ENCODE peak calls at places on chromosome 7, in four cellular contexts. One of them, this sample, is unnamed. For H3K4me1, the result is how much of the 10 kb centered on the place peaks cover.

GRCh38 chr7:20280475-20281351 is 50.0 kb upstream of the ITGB8 start:
- DNase-seq in MM.1S: no peak
- DNase-seq in GM23248: peak
- DNase-seq in SK-N-SH: peak
- DNase-seq in this sample: no peak

GRCh38 chr7:83547526-83547925 is 101.4 kb downstream of the SEMA3E start:
- DNase-seq in MM.1S: peak
- DNase-seq in GM23248: peak
- DNase-seq in SK-N-SH: peak
- DNase-seq in this sample: no peak

GRCh38 chr7:128137096-128137655 is 103.9 kb upstream of the LEP start:
- DNase-seq in MM.1S: no peak
- DNase-seq in GM23248: peak
- DNase-seq in SK-N-SH: no peak
- DNase-seq in this sample: no peak

GRCh38 chr7:16684935-16685334 is 39.0 kb downstream of the BZW2 start:
- DNase-seq in MM.1S: no peak
- DNase-seq in SK-N-SH: no peak
- DNase-seq in GM23248: no peak
- DNase-seq in this sample: no peak

GRCh38 chr7:130878785-130879184 is 144.8 kb upstream of the KLF14 start:
- DNase-seq in GM23248: no peak
- DNase-seq in MM.1S: no peak
- DNase-seq in SK-N-SH: no peak
- DNase-seq in this sample: no peak

GRCh38 chr7:100509213-100509612 is 25.5 kb downstream of the NYAP1 start:
- DNase-seq in MM.1S: no peak
- DNase-seq in GM23248: peak
- DNase-seq in SK-N-SH: no peak
- DNase-seq in this sample: no peak

GRCh38 chr7:73644887-73645286 is 20.6 kb upstream of the MLXIPL start:
- DNase-seq in GM23248: no peak
- DNase-seq in MM.1S: no peak
- DNase-seq in SK-N-SH: no peak
- DNase-seq in this sample: no peak

GRCh38 chr7:158085741-158086695 is 501.6 kb downstream of the PTPRN2 start:
- DNase-seq in GM23248: no peak
- DNase-seq in SK-N-SH: peak
- DNase-seq in MM.1S: no peak
- DNase-seq in this sample: no peak

GRCh38 chr7:114051871-114052324 is 133.1 kb upstream of the PPP1R3A start:
- DNase-seq in SK-N-SH: no peak
- DNase-seq in MM.1S: no peak
- DNase-seq in GM23248: no peak
- DNase-seq in this sample: no peak

GRCh38 chr7:147861058-147861716 is 729.4 kb upstream of the C7orf33 start:
- DNase-seq in GM23248: peak
- DNase-seq in SK-N-SH: no peak
- DNase-seq in MM.1S: no peak
- DNase-seq in this sample: no peak

GRCh38 chr7:17230099-17230807 is 68.2 kb upstream of the AHR start:
- DNase-seq in GM23248: no peak
- DNase-seq in SK-N-SH: no peak
- DNase-seq in MM.1S: no peak
- DNase-seq in this sample: no peak

DNA sequence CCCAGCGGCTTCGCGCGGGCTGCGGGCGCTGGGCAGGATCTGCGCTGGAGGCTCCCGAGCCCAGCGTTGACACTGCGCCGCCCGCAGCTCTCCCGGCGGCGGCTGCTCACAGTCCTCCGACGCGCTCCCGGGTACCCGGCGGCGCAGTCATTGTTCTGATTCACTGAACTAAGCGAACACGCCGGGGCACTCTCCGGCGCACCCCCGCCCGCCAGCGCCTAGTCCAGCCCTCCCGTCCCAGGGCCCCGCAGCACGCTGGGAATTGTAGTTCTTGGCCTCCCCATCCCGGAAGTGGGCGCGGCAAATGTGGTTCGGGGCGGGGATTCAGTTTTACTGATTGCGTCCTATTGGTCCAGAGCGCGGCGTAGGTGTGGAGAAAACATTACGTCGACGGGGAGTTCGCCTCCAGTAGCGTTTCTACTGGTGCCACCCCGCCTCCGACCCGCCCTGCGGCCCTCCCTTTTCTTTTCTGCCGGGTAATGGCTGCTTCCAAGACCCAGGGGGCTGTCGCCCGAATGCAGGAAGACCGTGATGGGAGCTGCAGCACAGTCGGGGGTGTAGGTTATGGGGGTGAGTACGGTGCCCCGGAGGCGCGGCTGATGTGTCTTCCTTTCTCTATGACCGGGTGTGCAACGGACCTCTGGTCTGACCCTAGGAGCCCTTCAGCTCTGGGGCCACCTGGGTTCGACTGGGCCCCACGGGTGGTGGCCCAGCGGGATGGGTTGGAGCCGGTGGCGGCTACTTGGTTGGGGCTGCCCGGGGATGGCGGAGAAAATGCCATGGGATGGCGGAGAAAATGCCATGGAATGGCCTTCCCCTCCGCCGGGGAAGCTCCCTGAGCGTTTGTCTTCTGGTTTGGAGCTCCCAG is at the start of the genes DOCK4 and ZNF277:
- DNase-seq in MM.1S: peak
- DNase-seq in SK-N-SH: peak
- DNase-seq in GM23248: peak
- DNase-seq in this sample: peak
- H3K4me2 ChIP-seq in MM.1S: peak
- H3K4me2 ChIP-seq in SK-N-SH: peak
- H3K4me2 ChIP-seq in GM23248: peak
- H3K4me2 ChIP-seq in this sample: peak

GRCh38 chr7:13801669-13802068 is 187.8 kb downstream of the ETV1 start:
- DNase-seq in MM.1S: no peak
- DNase-seq in GM23248: no peak
- DNase-seq in SK-N-SH: no peak
- DNase-seq in this sample: no peak

GRCh38 chr7:13797545-13797944 is 191.9 kb downstream of the ETV1 start:
- DNase-seq in MM.1S: no peak
- DNase-seq in SK-N-SH: no peak
- DNase-seq in GM23248: no peak
- DNase-seq in this sample: no peak

GRCh38 chr7:13802651-13803050 is 186.8 kb downstream of the ETV1 start:
- DNase-seq in GM23248: no peak
- DNase-seq in SK-N-SH: no peak
- DNase-seq in MM.1S: no peak
- DNase-seq in this sample: no peak

GRCh38 chr7:13800694-13801448 is 188.6 kb downstream of the ETV1 start:
- DNase-seq in MM.1S: no peak
- DNase-seq in SK-N-SH: no peak
- DNase-seq in GM23248: peak
- DNase-seq in this sample: no peak

DNA sequence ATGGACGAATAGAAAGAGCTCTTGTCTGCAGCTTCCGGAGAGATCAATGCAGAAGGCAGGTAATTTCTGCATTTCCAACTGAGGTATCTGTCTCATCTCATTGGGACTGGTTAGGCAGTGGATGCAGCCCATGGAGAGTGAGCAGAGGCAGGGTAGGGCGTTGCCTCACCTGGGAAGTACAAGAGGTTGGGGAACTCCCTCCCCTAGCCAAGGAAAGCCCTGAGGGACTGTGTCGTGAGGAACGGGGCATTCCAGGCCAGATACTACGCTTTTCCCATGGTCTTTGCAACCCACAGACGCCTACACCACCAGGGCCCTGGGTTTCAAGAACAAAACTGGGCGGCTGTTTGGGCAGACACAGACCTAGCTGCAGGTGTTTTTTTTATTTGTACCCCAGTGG is 186.3 kb downstream of the ETV1 start:
- DNase-seq in GM23248: no peak
- DNase-seq in SK-N-SH: no peak
- DNase-seq in MM.1S: no peak
- DNase-seq in this sample: no peak
- H3K4me1 ChIP-seq in GM23248: under half
- H3K4me1 ChIP-seq in SK-N-SH: under half
- H3K4me1 ChIP-seq in MM.1S: under half
- H3K4me1 ChIP-seq in this sample: under half

GRCh38 chr7:78299088-78299487 is 500.5 kb downstream of the PHTF2 start:
- DNase-seq in MM.1S: no peak
- DNase-seq in SK-N-SH: no peak
- DNase-seq in GM23248: peak
- DNase-seq in this sample: no peak

GRCh38 chr7:78296036-78296435 is 497.5 kb downstream of the PHTF2 start:
- DNase-seq in GM23248: peak
- DNase-seq in MM.1S: no peak
- DNase-seq in SK-N-SH: no peak
- DNase-seq in this sample: no peak

GRCh38 chr7:78306631-78307030 is 508.1 kb downstream of the PHTF2 start:
- DNase-seq in SK-N-SH: no peak
- DNase-seq in MM.1S: no peak
- DNase-seq in GM23248: no peak
- DNase-seq in this sample: no peak

GRCh38 chr7:78296689-78297371 is 498.3 kb downstream of the PHTF2 start:
- DNase-seq in SK-N-SH: no peak
- DNase-seq in MM.1S: no peak
- DNase-seq in GM23248: no peak
- DNase-seq in this sample: no peak

GRCh38 chr7:78301361-78301760 is 502.8 kb downstream of the PHTF2 start:
- DNase-seq in MM.1S: no peak
- DNase-seq in SK-N-SH: no peak
- DNase-seq in GM23248: peak
- DNase-seq in this sample: no peak
- TF ChIP-seq EZH2phosphoT487 in MM.1S: no peak
- TF ChIP-seq EZH2phosphoT487 in SK-N-SH: no peak
- TF ChIP-seq EZH2phosphoT487 in GM23248: no peak
- TF ChIP-seq EZH2phosphoT487 in this sample: no peak

GRCh38 chr7:135662123-135662372 is 266 bp upstream of the STMP1 start:
- DNase-seq in SK-N-SH: no peak
- DNase-seq in MM.1S: no peak
- DNase-seq in GM23248: no peak
- DNase-seq in this sample: no peak

GRCh38 chr7:135666156-135666555 is 3.8 kb downstream of the STMP1 start:
- DNase-seq in GM23248: peak
- DNase-seq in SK-N-SH: no peak
- DNase-seq in MM.1S: no peak
- DNase-seq in this sample: no peak

GRCh38 chr7:135662373-135663114 is at the start of gene STMP1:
- DNase-seq in GM23248: peak
- DNase-seq in SK-N-SH: peak
- DNase-seq in MM.1S: peak
- DNase-seq in this sample: peak

GRCh38 chr7:135665072-135665471 is 2.8 kb downstream of the STMP1 start:
- DNase-seq in SK-N-SH: no peak
- DNase-seq in GM23248: no peak
- DNase-seq in MM.1S: no peak
- DNase-seq in this sample: no peak

DNA sequence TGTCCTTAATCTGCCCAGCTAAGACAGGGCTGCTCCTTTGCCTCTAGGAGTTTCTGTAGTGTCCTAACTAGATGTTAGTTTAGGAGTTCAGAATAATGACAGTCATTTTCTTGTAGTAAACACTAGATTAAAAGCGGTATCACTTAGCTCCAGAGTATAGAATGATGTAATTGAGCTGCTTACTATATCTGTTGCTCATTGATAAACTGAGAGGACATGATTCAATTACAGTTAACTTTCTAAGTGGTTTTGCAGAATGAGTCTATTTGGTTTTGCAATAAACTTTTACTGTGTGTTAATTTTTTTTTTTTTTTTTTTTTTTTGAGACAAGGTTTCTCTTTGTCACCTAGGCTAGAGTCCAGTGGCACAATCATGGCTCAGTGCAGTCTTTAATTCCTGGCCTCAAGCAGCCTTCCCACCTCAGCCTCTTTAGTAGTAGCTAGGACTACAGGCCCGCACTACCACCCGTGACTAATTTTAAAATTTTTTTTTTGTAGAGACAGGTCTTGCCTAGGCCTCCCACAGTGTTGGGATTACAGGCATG is 1.8 kb downstream of the STMP1 start:
- DNase-seq in MM.1S: no peak
- DNase-seq in SK-N-SH: no peak
- DNase-seq in GM23248: peak
- DNase-seq in this sample: no peak
- H3K4me2 ChIP-seq in MM.1S: no peak
- H3K4me2 ChIP-seq in SK-N-SH: peak
- H3K4me2 ChIP-seq in GM23248: peak
- H3K4me2 ChIP-seq in this sample: no peak

GRCh38 chr7:22865607-22865970 is 42.9 kb upstream of the TOMM7 start:
- DNase-seq in MM.1S: no peak
- DNase-seq in SK-N-SH: no peak
- DNase-seq in GM23248: peak
- DNase-seq in this sample: no peak

GRCh38 chr7:22864301-22864700 is 41.7 kb upstream of the TOMM7 start:
- DNase-seq in GM23248: peak
- DNase-seq in MM.1S: no peak
- DNase-seq in SK-N-SH: no peak
- DNase-seq in this sample: no peak

GRCh38 chr7:22866965-22867364 is 44.3 kb upstream of the TOMM7 start:
- DNase-seq in SK-N-SH: no peak
- DNase-seq in GM23248: peak
- DNase-seq in MM.1S: no peak
- DNase-seq in this sample: no peak

GRCh38 chr7:22863156-22863899 is 40.7 kb upstream of the TOMM7 start:
- DNase-seq in SK-N-SH: no peak
- DNase-seq in GM23248: no peak
- DNase-seq in MM.1S: no peak
- DNase-seq in this sample: no peak

DNA sequence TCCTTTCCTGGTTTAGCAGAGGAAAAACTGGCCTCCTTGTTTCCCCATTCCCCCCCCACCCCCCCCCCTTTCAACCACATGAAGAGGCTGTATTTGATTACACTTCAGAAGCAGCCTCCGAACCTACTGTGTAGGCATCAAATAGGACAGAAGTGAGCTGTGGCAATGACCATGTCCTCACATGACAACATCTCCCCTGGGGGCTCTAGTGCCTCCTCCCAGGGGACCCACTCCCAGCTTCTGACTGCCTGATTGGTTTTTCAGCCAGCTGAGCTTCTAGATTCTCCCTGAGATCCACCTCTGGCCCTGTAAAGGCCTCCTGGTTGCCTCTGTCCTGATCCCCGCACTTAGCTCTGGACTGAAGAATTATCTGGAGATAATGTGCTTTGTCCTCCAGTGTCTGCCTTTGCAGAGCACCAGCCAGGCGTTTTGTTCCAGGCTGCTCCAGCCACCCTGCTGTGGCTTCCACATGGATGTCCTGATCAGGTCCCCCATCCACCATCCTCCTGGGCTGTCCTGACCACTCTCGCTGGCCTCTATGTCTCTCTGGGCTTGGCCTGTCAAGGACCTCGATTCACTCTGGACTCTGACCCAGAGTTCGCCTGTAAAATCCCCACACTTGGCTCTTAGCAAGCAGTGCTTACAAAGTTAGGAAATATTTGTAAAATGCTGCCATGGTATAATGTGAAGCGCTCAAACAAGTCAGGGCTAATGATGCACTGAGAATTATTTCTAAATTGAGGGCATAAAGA is 42.4 kb upstream of the TOMM7 start:
- DNase-seq in SK-N-SH: no peak
- DNase-seq in MM.1S: no peak
- DNase-seq in GM23248: no peak
- DNase-seq in this sample: peak
- H3K4me1 ChIP-seq in SK-N-SH: under half
- H3K4me1 ChIP-seq in MM.1S: under half
- H3K4me1 ChIP-seq in GM23248: under half
- H3K4me1 ChIP-seq in this sample: under half